ENCODE peak calls at places on chromosomes 12 and 14, in seven cellular contexts. One of them, this sample, is unnamed.

GRCh38 chr12:48998497-48999353 is 450 bp downstream of the DDN start:
- DNase-seq in pancreas: peak; percentile 42
- DNase-seq in hepatocyte: peak; percentile 46
- DNase-seq in stimulated activated CD4-positive, alpha-beta T cell treated with anti-CD3 and anti-CD28 coated beads, Interleukin-2, amount 100 ng/mL, for 4 hours: no peak
- DNase-seq in NCI-H510A treated with DMSO at 0.1 percent for 48 hours: no peak
- DNase-seq in T-helper 17 cell: no peak
- DNase-seq in lung: no peak
- DNase-seq in this sample: no peak

GRCh38 chr14:101022121-101022520 is 118.6 kb upstream of the RTL1 start:
- DNase-seq in pancreas: no peak
- DNase-seq in hepatocyte: no peak
- DNase-seq in stimulated activated CD4-positive, alpha-beta T cell treated with anti-CD3 and anti-CD28 coated beads, Interleukin-2, amount 100 ng/mL, for 4 hours: no peak
- DNase-seq in NCI-H510A treated with DMSO at 0.1 percent for 48 hours: no peak
- DNase-seq in T-helper 17 cell: no peak
- DNase-seq in lung: no peak
- DNase-seq in this sample: peak; percentile 63

GRCh38 chr12:90961154-90961553 is 6.2 kb upstream of the CCER1 start:
- DNase-seq in pancreas: no peak
- DNase-seq in hepatocyte: no peak
- DNase-seq in stimulated activated CD4-positive, alpha-beta T cell treated with anti-CD3 and anti-CD28 coated beads, Interleukin-2, amount 100 ng/mL, for 4 hours: no peak
- DNase-seq in NCI-H510A treated with DMSO at 0.1 percent for 48 hours: no peak
- DNase-seq in T-helper 17 cell: no peak
- DNase-seq in lung: no peak
- DNase-seq in this sample: no peak

GRCh38 chr12:15180325-15180724 is 40.9 kb downstream of the RERG start:
- DNase-seq in pancreas: no peak
- DNase-seq in hepatocyte: no peak
- DNase-seq in stimulated activated CD4-positive, alpha-beta T cell treated with anti-CD3 and anti-CD28 coated beads, Interleukin-2, amount 100 ng/mL, for 4 hours: no peak
- DNase-seq in NCI-H510A treated with DMSO at 0.1 percent for 48 hours: no peak
- DNase-seq in T-helper 17 cell: no peak
- DNase-seq in lung: no peak
- DNase-seq in this sample: no peak

GRCh38 chr12:49541911-49542505 is 3.2 kb downstream of the KCNH3 start:
- DNase-seq in pancreas: no peak
- DNase-seq in hepatocyte: no peak
- DNase-seq in stimulated activated CD4-positive, alpha-beta T cell treated with anti-CD3 and anti-CD28 coated beads, Interleukin-2, amount 100 ng/mL, for 4 hours: no peak
- DNase-seq in NCI-H510A treated with DMSO at 0.1 percent for 48 hours: no peak
- DNase-seq in T-helper 17 cell: no peak
- DNase-seq in lung: no peak
- DNase-seq in this sample: no peak

GRCh38 chr14:67729072-67729561 is 27.4 kb downstream of the RDH12 start:
- DNase-seq in pancreas: peak; percentile 40
- DNase-seq in hepatocyte: peak; percentile 58
- DNase-seq in stimulated activated CD4-positive, alpha-beta T cell treated with anti-CD3 and anti-CD28 coated beads, Interleukin-2, amount 100 ng/mL, for 4 hours: no peak
- DNase-seq in NCI-H510A treated with DMSO at 0.1 percent for 48 hours: peak; percentile 64
- DNase-seq in T-helper 17 cell: no peak
- DNase-seq in lung: peak; percentile 57
- DNase-seq in this sample: no peak

GRCh38 chr12:81610955-81611889 is 147.9 kb downstream of the PPFIA2 start:
- DNase-seq in pancreas: peak; percentile 9
- DNase-seq in hepatocyte: peak; percentile 23
- DNase-seq in stimulated activated CD4-positive, alpha-beta T cell treated with anti-CD3 and anti-CD28 coated beads, Interleukin-2, amount 100 ng/mL, for 4 hours: no peak
- DNase-seq in NCI-H510A treated with DMSO at 0.1 percent for 48 hours: peak; percentile 15
- DNase-seq in T-helper 17 cell: no peak
- DNase-seq in lung: no peak
- DNase-seq in this sample: no peak

GRCh38 chr14:73723799-73724621 is 9.8 kb upstream of the PNMA1 start:
- DNase-seq in pancreas: no peak
- DNase-seq in hepatocyte: peak; percentile 61
- DNase-seq in stimulated activated CD4-positive, alpha-beta T cell treated with anti-CD3 and anti-CD28 coated beads, Interleukin-2, amount 100 ng/mL, for 4 hours: no peak
- DNase-seq in NCI-H510A treated with DMSO at 0.1 percent for 48 hours: no peak
- DNase-seq in T-helper 17 cell: no peak
- DNase-seq in lung: peak; percentile 78
- DNase-seq in this sample: peak; percentile 95

GRCh38 chr14:75069811-75070145 is 337 bp downstream of the ZC2HC1C start:
- DNase-seq in pancreas: no peak
- DNase-seq in hepatocyte: no peak
- DNase-seq in stimulated activated CD4-positive, alpha-beta T cell treated with anti-CD3 and anti-CD28 coated beads, Interleukin-2, amount 100 ng/mL, for 4 hours: no peak
- DNase-seq in NCI-H510A treated with DMSO at 0.1 percent for 48 hours: peak; percentile 85
- DNase-seq in T-helper 17 cell: no peak
- DNase-seq in lung: no peak
- DNase-seq in this sample: no peak

GRCh38 chr14:58465425-58465824 is 37.9 kb downstream of the KIAA0586 start:
- DNase-seq in pancreas: no peak
- DNase-seq in hepatocyte: peak; percentile 54
- DNase-seq in stimulated activated CD4-positive, alpha-beta T cell treated with anti-CD3 and anti-CD28 coated beads, Interleukin-2, amount 100 ng/mL, for 4 hours: no peak
- DNase-seq in NCI-H510A treated with DMSO at 0.1 percent for 48 hours: no peak
- DNase-seq in T-helper 17 cell: no peak
- DNase-seq in lung: no peak
- DNase-seq in this sample: no peak

GRCh38 chr12:118188690-118189371 is 52.9 kb downstream of the PEBP1 start:
- DNase-seq in pancreas: no peak
- DNase-seq in hepatocyte: no peak
- DNase-seq in stimulated activated CD4-positive, alpha-beta T cell treated with anti-CD3 and anti-CD28 coated beads, Interleukin-2, amount 100 ng/mL, for 4 hours: no peak
- DNase-seq in NCI-H510A treated with DMSO at 0.1 percent for 48 hours: peak; percentile 37
- DNase-seq in T-helper 17 cell: no peak
- DNase-seq in lung: no peak
- DNase-seq in this sample: no peak

GRCh38 chr12:114835031-114835430 is 151.1 kb upstream of the TBX3 start:
- DNase-seq in pancreas: no peak
- DNase-seq in hepatocyte: no peak
- DNase-seq in stimulated activated CD4-positive, alpha-beta T cell treated with anti-CD3 and anti-CD28 coated beads, Interleukin-2, amount 100 ng/mL, for 4 hours: no peak
- DNase-seq in NCI-H510A treated with DMSO at 0.1 percent for 48 hours: no peak
- DNase-seq in T-helper 17 cell: no peak
- DNase-seq in lung: no peak
- DNase-seq in this sample: no peak

GRCh38 chr14:77245820-77246219 is 25.2 kb downstream of the NGB start:
- DNase-seq in pancreas: no peak
- DNase-seq in hepatocyte: no peak
- DNase-seq in stimulated activated CD4-positive, alpha-beta T cell treated with anti-CD3 and anti-CD28 coated beads, Interleukin-2, amount 100 ng/mL, for 4 hours: no peak
- DNase-seq in NCI-H510A treated with DMSO at 0.1 percent for 48 hours: no peak
- DNase-seq in T-helper 17 cell: no peak
- DNase-seq in lung: no peak
- DNase-seq in this sample: no peak

GRCh38 chr12:123043536-123044001 is 63.1 kb downstream of the ARL6IP4 start:
- DNase-seq in pancreas: peak; percentile 78
- DNase-seq in hepatocyte: peak; percentile 91
- DNase-seq in stimulated activated CD4-positive, alpha-beta T cell treated with anti-CD3 and anti-CD28 coated beads, Interleukin-2, amount 100 ng/mL, for 4 hours: peak; percentile 63
- DNase-seq in NCI-H510A treated with DMSO at 0.1 percent for 48 hours: peak; percentile 62
- DNase-seq in T-helper 17 cell: peak; percentile 14
- DNase-seq in lung: peak; percentile 82
- DNase-seq in this sample: peak; percentile 91

GRCh38 chr14:75280831-75281690 is 2.4 kb downstream of the FOS start:
- DNase-seq in pancreas: peak; percentile 60
- DNase-seq in hepatocyte: peak; percentile 56
- DNase-seq in stimulated activated CD4-positive, alpha-beta T cell treated with anti-CD3 and anti-CD28 coated beads, Interleukin-2, amount 100 ng/mL, for 4 hours: no peak
- DNase-seq in NCI-H510A treated with DMSO at 0.1 percent for 48 hours: no peak
- DNase-seq in T-helper 17 cell: peak; percentile 42
- DNase-seq in lung: no peak
- DNase-seq in this sample: no peak

GRCh38 chr14:74500417-74501134 is 7.0 kb downstream of the ISCA2 start:
- DNase-seq in pancreas: no peak
- DNase-seq in hepatocyte: no peak
- DNase-seq in stimulated activated CD4-positive, alpha-beta T cell treated with anti-CD3 and anti-CD28 coated beads, Interleukin-2, amount 100 ng/mL, for 4 hours: no peak
- DNase-seq in NCI-H510A treated with DMSO at 0.1 percent for 48 hours: no peak
- DNase-seq in T-helper 17 cell: no peak
- DNase-seq in lung: no peak
- DNase-seq in this sample: no peak

GRCh38 chr12:94644141-94644575 is 6.2 kb downstream of the TMCC3 start:
- DNase-seq in pancreas: no peak
- DNase-seq in hepatocyte: no peak
- DNase-seq in stimulated activated CD4-positive, alpha-beta T cell treated with anti-CD3 and anti-CD28 coated beads, Interleukin-2, amount 100 ng/mL, for 4 hours: no peak
- DNase-seq in NCI-H510A treated with DMSO at 0.1 percent for 48 hours: no peak
- DNase-seq in T-helper 17 cell: no peak
- DNase-seq in lung: no peak
- DNase-seq in this sample: no peak

GRCh38 chr12:124901003-124901402 is 13.4 kb downstream of the UBC start:
- DNase-seq in pancreas: no peak
- DNase-seq in hepatocyte: no peak
- DNase-seq in stimulated activated CD4-positive, alpha-beta T cell treated with anti-CD3 and anti-CD28 coated beads, Interleukin-2, amount 100 ng/mL, for 4 hours: no peak
- DNase-seq in NCI-H510A treated with DMSO at 0.1 percent for 48 hours: no peak
- DNase-seq in T-helper 17 cell: no peak
- DNase-seq in lung: no peak
- DNase-seq in this sample: no peak

GRCh38 chr14:82872494-82872893 is 1338.8 kb upstream of the SEL1L start:
- DNase-seq in pancreas: peak; percentile 15
- DNase-seq in hepatocyte: no peak
- DNase-seq in stimulated activated CD4-positive, alpha-beta T cell treated with anti-CD3 and anti-CD28 coated beads, Interleukin-2, amount 100 ng/mL, for 4 hours: no peak
- DNase-seq in NCI-H510A treated with DMSO at 0.1 percent for 48 hours: no peak
- DNase-seq in T-helper 17 cell: no peak
- DNase-seq in lung: no peak
- DNase-seq in this sample: no peak

GRCh38 chr14:104924421-104925213 is at the start of gene PLD4:
- DNase-seq in pancreas: no peak
- DNase-seq in hepatocyte: no peak
- DNase-seq in stimulated activated CD4-positive, alpha-beta T cell treated with anti-CD3 and anti-CD28 coated beads, Interleukin-2, amount 100 ng/mL, for 4 hours: no peak
- DNase-seq in NCI-H510A treated with DMSO at 0.1 percent for 48 hours: no peak
- DNase-seq in T-helper 17 cell: no peak
- DNase-seq in lung: no peak
- DNase-seq in this sample: peak; percentile 74

GRCh38 chr12:56034586-56035332 is 7.0 kb upstream of the RPS26 start:
- DNase-seq in pancreas: no peak
- DNase-seq in hepatocyte: no peak
- DNase-seq in stimulated activated CD4-positive, alpha-beta T cell treated with anti-CD3 and anti-CD28 coated beads, Interleukin-2, amount 100 ng/mL, for 4 hours: no peak
- DNase-seq in NCI-H510A treated with DMSO at 0.1 percent for 48 hours: no peak
- DNase-seq in T-helper 17 cell: peak; percentile 13
- DNase-seq in lung: no peak
- DNase-seq in this sample: no peak

This sample was measured in osteocyte.